ENCODE peak calls at places on chromosomes 7 and 10, in ten cellular contexts. U is AG09319; F is erythroblast; D is RKO; B is activated T-helper 1 cell treated with Interleukin-2 at 50 U/mL for 16 hours; M is progenitor cell of endocrine pancreas; Q is iris pigment epithelial cell; Y is stimulated activated CD8-positive, alpha-beta memory T cell treated with anti-CD3 and anti-CD28 coated beads, Interleukin-7, amount 100 ng/mL, for 4 hours; O is OCI-LY7; R is cardiac fibroblast. A is an unnamed sample.

GRCh38 chr7:14765731-14766130 is 136.8 kb downstream of the DGKB start:
- DNase-seq in D (no peak), M (no peak), B (no peak), R (no peak), U (no peak), O (no peak), F (no peak), Y (no peak), Q (no peak), A (no peak)

GRCh38 chr10:16602104-16602735 is 80.5 kb upstream of the C1QL3 start:
- DNase-seq in M (no peak), O (no peak), R (no peak), Y (no peak), D (no peak), F (no peak), Q (peak; percentile 5), U (no peak), B (no peak), A (no peak)

GRCh38 chr10:132492323-132493035 is 45.1 kb upstream of the INPP5A start:
- DNase-seq in Y (no peak), D (no peak), F (no peak), Q (no peak), B (no peak), M (no peak), O (no peak), U (no peak), R (no peak), A (no peak)

GRCh38 chr7:72435913-72436480 is 23.9 kb upstream of the CALN1 start:
- DNase-seq in R (no peak), Q (no peak), O (no peak), M (no peak), F (peak; percentile 13), U (no peak), D (no peak), Y (no peak), B (no peak), A (no peak)

GRCh38 chr7:2972531-2973161 is 71.0 kb downstream of the CARD11 start:
- DNase-seq in F (no peak), U (no peak), B (no peak), R (no peak), O (peak; percentile 37), Y (no peak), D (no peak), M (no peak), Q (no peak), A (no peak)

GRCh38 chr10:70806841-70807240 is 8.9 kb upstream of the SGPL1 start:
- DNase-seq in O (no peak), R (no peak), F (no peak), M (no peak), U (no peak), B (no peak), Q (no peak), D (no peak), Y (no peak), A (no peak)

GRCh38 chr10:43409385-43410109 is 561 bp upstream of the HNRNPF start:
- DNase-seq in Y (peak; percentile 64), U (no peak), R (no peak), O (no peak), D (no peak), F (peak; percentile 72), Q (no peak), B (peak; percentile 52), M (no peak), A (no peak)

GRCh38 chr10:110496553-110497437 is 912 bp upstream of the DUSP5 start:
- DNase-seq in O (no peak), Q (no peak), R (no peak), F (no peak), U (no peak), Y (no peak), B (no peak), D (peak; percentile 56), M (no peak), A (peak; percentile 45)

GRCh38 chr7:33118383-33118782 is 9.2 kb upstream of the RP9 start:
- DNase-seq in Y (no peak), M (no peak), O (no peak), U (no peak), B (no peak), F (no peak), D (no peak), R (no peak), Q (no peak), A (no peak)

GRCh38 chr10:86103391-86104101 is 263.0 kb downstream of the GRID1 start:
- DNase-seq in R (no peak), M (no peak), O (no peak), D (no peak), Y (no peak), B (no peak), F (no peak), Q (no peak), U (no peak), A (no peak)

GRCh38 chr10:29636178-29636577 is 1.4 kb upstream of the SVIL start:
- DNase-seq in Q (peak; percentile 86), F (no peak), B (no peak), R (peak; percentile 85), U (no peak), O (no peak), M (no peak), Y (no peak), D (no peak), A (peak; percentile 61)

A was measured in adipocyte.